ENCODE peak calls at places on chromosomes 6 and 20, in six cellular contexts. One of them, this sample, is unnamed.

GRCh38 chr20:50283922-50284810 is 93.5 kb downstream of the CEBPB start:
- DNase-seq in naive thymus-derived CD4-positive, alpha-beta T cell: no peak
- DNase-seq in hepatocyte: peak; percentile 47
- DNase-seq in stomach: peak; percentile 79
- DNase-seq in IMR-90: peak; percentile 66
- DNase-seq in adrenal gland: peak; percentile 85
- DNase-seq in this sample: peak; percentile 72

GRCh38 chr6:168637853-168638252 is 196.9 kb downstream of the SMOC2 start:
- DNase-seq in adrenal gland: no peak
- DNase-seq in hepatocyte: no peak
- DNase-seq in IMR-90: no peak
- DNase-seq in naive thymus-derived CD4-positive, alpha-beta T cell: no peak
- DNase-seq in stomach: no peak
- DNase-seq in this sample: no peak

GRCh38 chr6:95543798-95544197 is 33.5 kb upstream of the MANEA start:
- DNase-seq in adrenal gland: no peak
- DNase-seq in naive thymus-derived CD4-positive, alpha-beta T cell: no peak
- DNase-seq in stomach: no peak
- DNase-seq in hepatocyte: no peak
- DNase-seq in IMR-90: no peak
- DNase-seq in this sample: no peak

GRCh38 chr6:125906158-125906998 is 50.2 kb upstream of the HINT3 start:
- DNase-seq in naive thymus-derived CD4-positive, alpha-beta T cell: peak; percentile 29
- DNase-seq in adrenal gland: peak; percentile 62
- DNase-seq in stomach: peak; percentile 46
- DNase-seq in IMR-90: peak; percentile 27
- DNase-seq in hepatocyte: peak; percentile 45
- DNase-seq in this sample: no peak

GRCh38 chr6:52049252-52050050 is 38.0 kb downstream of the PKHD1 start:
- DNase-seq in hepatocyte: peak; percentile 69
- DNase-seq in naive thymus-derived CD4-positive, alpha-beta T cell: no peak
- DNase-seq in stomach: no peak
- DNase-seq in IMR-90: peak; percentile 37
- DNase-seq in adrenal gland: no peak
- DNase-seq in this sample: no peak

GRCh38 chr6:94254689-94255088 is 835.3 kb upstream of the EPHA7 start:
- DNase-seq in hepatocyte: no peak
- DNase-seq in stomach: no peak
- DNase-seq in adrenal gland: no peak
- DNase-seq in IMR-90: no peak
- DNase-seq in naive thymus-derived CD4-positive, alpha-beta T cell: no peak
- DNase-seq in this sample: no peak

GRCh38 chr20:22312744-22313346 is 271.5 kb downstream of the FOXA2 start:
- DNase-seq in IMR-90: peak; percentile 25
- DNase-seq in adrenal gland: peak; percentile 50
- DNase-seq in hepatocyte: peak; percentile 68
- DNase-seq in naive thymus-derived CD4-positive, alpha-beta T cell: no peak
- DNase-seq in stomach: peak; percentile 31
- DNase-seq in this sample: no peak

GRCh38 chr6:66662196-66662595 is 955.2 kb upstream of the EYS start:
- DNase-seq in hepatocyte: peak; percentile 28
- DNase-seq in stomach: no peak
- DNase-seq in adrenal gland: no peak
- DNase-seq in IMR-90: peak; percentile 1
- DNase-seq in naive thymus-derived CD4-positive, alpha-beta T cell: no peak
- DNase-seq in this sample: no peak

GRCh38 chr20:32580970-32581838 is 3.9 kb downstream of the NOL4L start:
- DNase-seq in adrenal gland: no peak
- DNase-seq in naive thymus-derived CD4-positive, alpha-beta T cell: peak; percentile 56
- DNase-seq in IMR-90: no peak
- DNase-seq in hepatocyte: peak; percentile 68
- DNase-seq in stomach: no peak
- DNase-seq in this sample: no peak

GRCh38 chr6:19839237-19839546 is 2.0 kb downstream of the ID4 start:
- DNase-seq in adrenal gland: no peak
- DNase-seq in naive thymus-derived CD4-positive, alpha-beta T cell: no peak
- DNase-seq in hepatocyte: no peak
- DNase-seq in IMR-90: peak; percentile 7
- DNase-seq in stomach: no peak
- DNase-seq in this sample: no peak

GRCh38 chr6:107670792-107671199 is 153.3 kb downstream of the SCML4 start:
- DNase-seq in stomach: no peak
- DNase-seq in adrenal gland: peak; percentile 76
- DNase-seq in IMR-90: peak; percentile 67
- DNase-seq in hepatocyte: peak; percentile 30
- DNase-seq in naive thymus-derived CD4-positive, alpha-beta T cell: no peak
- DNase-seq in this sample: peak; percentile 68

GRCh38 chr6:127843582-127843981 is 57.3 kb downstream of the THEMIS start:
- DNase-seq in hepatocyte: no peak
- DNase-seq in naive thymus-derived CD4-positive, alpha-beta T cell: no peak
- DNase-seq in IMR-90: no peak
- DNase-seq in adrenal gland: no peak
- DNase-seq in stomach: no peak
- DNase-seq in this sample: no peak

GRCh38 chr6:25963426-25964123 is 973 bp downstream of the TRIM38 start:
- DNase-seq in hepatocyte: no peak
- DNase-seq in naive thymus-derived CD4-positive, alpha-beta T cell: no peak
- DNase-seq in stomach: no peak
- DNase-seq in adrenal gland: no peak
- DNase-seq in IMR-90: peak; percentile 16
- DNase-seq in this sample: no peak

GRCh38 chr20:4060054-4060795 is 44.9 kb upstream of the RNF24 start:
- DNase-seq in stomach: peak; percentile 91
- DNase-seq in adrenal gland: no peak
- DNase-seq in IMR-90: no peak
- DNase-seq in hepatocyte: no peak
- DNase-seq in naive thymus-derived CD4-positive, alpha-beta T cell: no peak
- DNase-seq in this sample: no peak

GRCh38 chr20:64106981-64107735 is at the start of gene NPBWR2:
- DNase-seq in hepatocyte: no peak
- DNase-seq in naive thymus-derived CD4-positive, alpha-beta T cell: peak; percentile 37
- DNase-seq in adrenal gland: peak; percentile 18
- DNase-seq in stomach: no peak
- DNase-seq in IMR-90: no peak
- DNase-seq in this sample: peak; percentile 7

GRCh38 chr6:90429713-90430112 is 133.1 kb upstream of the BACH2 start:
- DNase-seq in stomach: no peak
- DNase-seq in naive thymus-derived CD4-positive, alpha-beta T cell: no peak
- DNase-seq in hepatocyte: no peak
- DNase-seq in IMR-90: no peak
- DNase-seq in adrenal gland: no peak
- DNase-seq in this sample: no peak

GRCh38 chr20:49028684-49029083 is 17.4 kb upstream of the CSE1L start:
- DNase-seq in hepatocyte: peak; percentile 30
- DNase-seq in adrenal gland: no peak
- DNase-seq in IMR-90: peak; percentile 41
- DNase-seq in stomach: no peak
- DNase-seq in naive thymus-derived CD4-positive, alpha-beta T cell: no peak
- DNase-seq in this sample: no peak

GRCh38 chr6:116497089-116497676 is 14.3 kb upstream of the CALHM5 start:
- DNase-seq in naive thymus-derived CD4-positive, alpha-beta T cell: no peak
- DNase-seq in adrenal gland: no peak
- DNase-seq in hepatocyte: no peak
- DNase-seq in stomach: no peak
- DNase-seq in IMR-90: peak; percentile 10
- DNase-seq in this sample: no peak

GRCh38 chr20:45157977-45158376 is 16.7 kb upstream of the PI3 start:
- DNase-seq in stomach: no peak
- DNase-seq in naive thymus-derived CD4-positive, alpha-beta T cell: no peak
- DNase-seq in adrenal gland: no peak
- DNase-seq in IMR-90: peak; percentile 43
- DNase-seq in hepatocyte: peak; percentile 45
- DNase-seq in this sample: no peak

GRCh38 chr20:1808101-1808500 is 87.1 kb upstream of the SIRPA start:
- DNase-seq in adrenal gland: no peak
- DNase-seq in naive thymus-derived CD4-positive, alpha-beta T cell: no peak
- DNase-seq in hepatocyte: no peak
- DNase-seq in IMR-90: no peak
- DNase-seq in stomach: no peak
- DNase-seq in this sample: no peak

GRCh38 chr20:34998331-34998950 is 42.8 kb downstream of the MYH7B start:
- DNase-seq in naive thymus-derived CD4-positive, alpha-beta T cell: no peak
- DNase-seq in adrenal gland: no peak
- DNase-seq in stomach: no peak
- DNase-seq in IMR-90: no peak
- DNase-seq in hepatocyte: no peak
- DNase-seq in this sample: no peak
- H3K27ac ChIP-seq in naive thymus-derived CD4-positive, alpha-beta T cell: no peak overlapping the region
- H3K27ac ChIP-seq in adrenal gland: no peak overlapping the region
- H3K27ac ChIP-seq in stomach: no peak overlapping the region
- H3K27ac ChIP-seq in IMR-90: no peak overlapping the region
- H3K27ac ChIP-seq in hepatocyte: no peak overlapping the region
- H3K27ac ChIP-seq in this sample: peak overlapping the region; percentile 72

GRCh38 chr20:19692685-19693119 is 65.4 kb upstream of the RIN2 start:
- DNase-seq in hepatocyte: peak; percentile 66
- DNase-seq in naive thymus-derived CD4-positive, alpha-beta T cell: no peak
- DNase-seq in stomach: peak; percentile 71
- DNase-seq in adrenal gland: peak; percentile 72
- DNase-seq in IMR-90: peak; percentile 22
- DNase-seq in this sample: peak; percentile 39
- H3K4me3 ChIP-seq in hepatocyte: no peak overlapping the region
- H3K4me3 ChIP-seq in naive thymus-derived CD4-positive, alpha-beta T cell: no peak overlapping the region
- H3K4me3 ChIP-seq in stomach: no peak overlapping the region
- H3K4me3 ChIP-seq in adrenal gland: no peak overlapping the region
- H3K4me3 ChIP-seq in IMR-90: no peak overlapping the region
- H3K4me3 ChIP-seq in this sample: peak overlapping the region; percentile 1

GRCh38 chr6:17506531-17506930 is 93.6 kb upstream of the FAM8A1 start:
- DNase-seq in hepatocyte: no peak
- DNase-seq in naive thymus-derived CD4-positive, alpha-beta T cell: no peak
- DNase-seq in stomach: no peak
- DNase-seq in IMR-90: no peak
- DNase-seq in adrenal gland: no peak
- DNase-seq in this sample: no peak

GRCh38 chr6:17505767-17506280 is 94.3 kb upstream of the FAM8A1 start:
- DNase-seq in stomach: no peak
- DNase-seq in hepatocyte: no peak
- DNase-seq in IMR-90: peak; percentile 67
- DNase-seq in naive thymus-derived CD4-positive, alpha-beta T cell: no peak
- DNase-seq in adrenal gland: no peak
- DNase-seq in this sample: no peak

GRCh38 chr6:17504005-17504404 is 96.1 kb upstream of the FAM8A1 start:
- DNase-seq in hepatocyte: no peak
- DNase-seq in stomach: no peak
- DNase-seq in adrenal gland: no peak
- DNase-seq in naive thymus-derived CD4-positive, alpha-beta T cell: no peak
- DNase-seq in IMR-90: no peak
- DNase-seq in this sample: no peak

GRCh38 chr6:17506962-17507361 is 93.1 kb upstream of the FAM8A1 start:
- DNase-seq in adrenal gland: no peak
- DNase-seq in hepatocyte: no peak
- DNase-seq in naive thymus-derived CD4-positive, alpha-beta T cell: no peak
- DNase-seq in IMR-90: no peak
- DNase-seq in stomach: no peak
- DNase-seq in this sample: no peak

GRCh38 chr6:17505062-17505476 is 95.0 kb upstream of the FAM8A1 start:
- DNase-seq in naive thymus-derived CD4-positive, alpha-beta T cell: no peak
- DNase-seq in adrenal gland: no peak
- DNase-seq in hepatocyte: no peak
- DNase-seq in stomach: no peak
- DNase-seq in IMR-90: peak; percentile 34
- DNase-seq in this sample: no peak
- H3K4me1 ChIP-seq in naive thymus-derived CD4-positive, alpha-beta T cell: no peaks in the 10 kb centered on the region
- H3K4me1 ChIP-seq in adrenal gland: no peaks in the 10 kb centered on the region
- H3K4me1 ChIP-seq in hepatocyte: peaks cover 9% of the 10 kb centered on the region
- H3K4me1 ChIP-seq in stomach: no peaks in the 10 kb centered on the region
- H3K4me1 ChIP-seq in IMR-90: peaks cover 4% of the 10 kb centered on the region
- H3K4me1 ChIP-seq in this sample: peaks cover 7% of the 10 kb centered on the region

GRCh38 chr6:15263780-15264374 is 18.0 kb downstream of the JARID2 start:
- DNase-seq in IMR-90: no peak
- DNase-seq in adrenal gland: no peak
- DNase-seq in stomach: no peak
- DNase-seq in hepatocyte: no peak
- DNase-seq in naive thymus-derived CD4-positive, alpha-beta T cell: no peak
- DNase-seq in this sample: no peak
- H3K27ac ChIP-seq in IMR-90: no peak overlapping the region
- H3K27ac ChIP-seq in adrenal gland: no peak overlapping the region
- H3K27ac ChIP-seq in stomach: no peak overlapping the region
- H3K27ac ChIP-seq in hepatocyte: no peak overlapping the region
- H3K27ac ChIP-seq in naive thymus-derived CD4-positive, alpha-beta T cell: no peak overlapping the region
- H3K27ac ChIP-seq in this sample: peak overlapping the region; percentile 86

GRCh38 chr6:109456710-109457595 is 1.4 kb upstream of the MICAL1 start:
- DNase-seq in stomach: peak; percentile 78
- DNase-seq in hepatocyte: no peak
- DNase-seq in IMR-90: peak; percentile 31
- DNase-seq in adrenal gland: peak; percentile 66
- DNase-seq in naive thymus-derived CD4-positive, alpha-beta T cell: no peak
- DNase-seq in this sample: peak; percentile 33

GRCh38 chr6:109457596-109457996 is 2.0 kb upstream of the MICAL1 start:
- DNase-seq in IMR-90: no peak
- DNase-seq in adrenal gland: no peak
- DNase-seq in stomach: no peak
- DNase-seq in hepatocyte: no peak
- DNase-seq in naive thymus-derived CD4-positive, alpha-beta T cell: no peak
- DNase-seq in this sample: no peak

GRCh38 chr6:109460161-109460830 is 4.7 kb upstream of the MICAL1 start:
- DNase-seq in IMR-90: no peak
- DNase-seq in adrenal gland: no peak
- DNase-seq in stomach: no peak
- DNase-seq in naive thymus-derived CD4-positive, alpha-beta T cell: no peak
- DNase-seq in hepatocyte: no peak
- DNase-seq in this sample: no peak

GRCh38 chr6:109456283-109456583 is 661 bp upstream of the MICAL1 start:
- DNase-seq in naive thymus-derived CD4-positive, alpha-beta T cell: no peak
- DNase-seq in stomach: peak; percentile 44
- DNase-seq in hepatocyte: no peak
- DNase-seq in adrenal gland: no peak
- DNase-seq in IMR-90: no peak
- DNase-seq in this sample: no peak

GRCh38 chr6:109458774-109459531 is 3.4 kb upstream of the MICAL1 start:
- DNase-seq in stomach: no peak
- DNase-seq in adrenal gland: no peak
- DNase-seq in naive thymus-derived CD4-positive, alpha-beta T cell: peak; percentile 45
- DNase-seq in IMR-90: no peak
- DNase-seq in hepatocyte: no peak
- DNase-seq in this sample: no peak
- H3K4me3 ChIP-seq in stomach: no peak overlapping the region
- H3K4me3 ChIP-seq in adrenal gland: no peak overlapping the region
- H3K4me3 ChIP-seq in naive thymus-derived CD4-positive, alpha-beta T cell: no peak overlapping the region
- H3K4me3 ChIP-seq in IMR-90: no peak overlapping the region
- H3K4me3 ChIP-seq in hepatocyte: no peak overlapping the region
- H3K4me3 ChIP-seq in this sample: no peak overlapping the region